ENCODE peak calls at places on chromosomes 1 and 21, in eight cellular contexts. One of them, this sample, is unnamed.

GRCh38 chr1:154176341-154176740 is 15.6 kb downstream of the TPM3 start:
- DNase-seq in stomach: no peak
- DNase-seq in GM23338: no peak
- DNase-seq in tibial nerve: no peak
- DNase-seq in AG04449: peak
- DNase-seq in fibroblast of lung: peak
- DNase-seq in kidney epithelial cell: peak
- DNase-seq in WERI-Rb-1: no peak
- DNase-seq in this sample: no peak

GRCh38 chr1:184387871-184388670 is 1.2 kb downstream of the C1orf21 start:
- DNase-seq in stomach: peak
- DNase-seq in GM23338: peak
- DNase-seq in tibial nerve: no peak
- DNase-seq in AG04449: peak
- DNase-seq in fibroblast of lung: peak
- DNase-seq in kidney epithelial cell: peak
- DNase-seq in WERI-Rb-1: peak
- DNase-seq in this sample: no peak

GRCh38 chr1:100794719-100795645 is 75.4 kb downstream of the VCAM1 start:
- DNase-seq in stomach: no peak
- DNase-seq in GM23338: no peak
- DNase-seq in tibial nerve: no peak
- DNase-seq in AG04449: no peak
- DNase-seq in fibroblast of lung: peak
- DNase-seq in kidney epithelial cell: no peak
- DNase-seq in WERI-Rb-1: no peak
- DNase-seq in this sample: no peak

GRCh38 chr1:102434421-102434820 is 437.7 kb upstream of the OLFM3 start:
- DNase-seq in stomach: no peak
- DNase-seq in GM23338: peak
- DNase-seq in tibial nerve: no peak
- DNase-seq in AG04449: no peak
- DNase-seq in fibroblast of lung: no peak
- DNase-seq in kidney epithelial cell: no peak
- DNase-seq in WERI-Rb-1: peak
- DNase-seq in this sample: no peak

GRCh38 chr1:53373246-53373645 is 45.4 kb upstream of the LRP8 start:
- DNase-seq in stomach: peak
- DNase-seq in GM23338: no peak
- DNase-seq in tibial nerve: peak
- DNase-seq in AG04449: no peak
- DNase-seq in fibroblast of lung: no peak
- DNase-seq in kidney epithelial cell: no peak
- DNase-seq in WERI-Rb-1: peak
- DNase-seq in this sample: no peak

GRCh38 chr21:27476696-27477095 is 509.8 kb upstream of the ADAMTS5 start:
- DNase-seq in stomach: no peak
- DNase-seq in GM23338: no peak
- DNase-seq in tibial nerve: no peak
- DNase-seq in AG04449: peak
- DNase-seq in fibroblast of lung: peak
- DNase-seq in kidney epithelial cell: peak
- DNase-seq in WERI-Rb-1: no peak
- DNase-seq in this sample: peak

GRCh38 chr1:162908780-162909179 is 47.8 kb upstream of the CCDC190 start:
- DNase-seq in stomach: no peak
- DNase-seq in GM23338: no peak
- DNase-seq in tibial nerve: no peak
- DNase-seq in AG04449: no peak
- DNase-seq in fibroblast of lung: peak
- DNase-seq in kidney epithelial cell: peak
- DNase-seq in WERI-Rb-1: no peak
- DNase-seq in this sample: no peak

GRCh38 chr1:198848649-198849048 is 209.8 kb downstream of the PTPRC start:
- DNase-seq in stomach: no peak
- DNase-seq in GM23338: no peak
- DNase-seq in tibial nerve: no peak
- DNase-seq in AG04449: no peak
- DNase-seq in fibroblast of lung: no peak
- DNase-seq in kidney epithelial cell: no peak
- DNase-seq in WERI-Rb-1: no peak
- DNase-seq in this sample: no peak

GRCh38 chr1:204241050-204241449 is 27.3 kb upstream of the GOLT1A start:
- DNase-seq in stomach: no peak
- DNase-seq in GM23338: no peak
- DNase-seq in tibial nerve: no peak
- DNase-seq in AG04449: no peak
- DNase-seq in fibroblast of lung: no peak
- DNase-seq in kidney epithelial cell: no peak
- DNase-seq in WERI-Rb-1: no peak
- DNase-seq in this sample: no peak

GRCh38 chr1:212485895-212486590 is 53.3 kb downstream of the NENF start:
- DNase-seq in stomach: peak
- DNase-seq in GM23338: peak
- DNase-seq in tibial nerve: no peak
- DNase-seq in AG04449: peak
- DNase-seq in fibroblast of lung: peak
- DNase-seq in kidney epithelial cell: peak
- DNase-seq in WERI-Rb-1: peak
- DNase-seq in this sample: peak

GRCh38 chr1:11736746-11737639 is 1.1 kb downstream of the AGTRAP start:
- DNase-seq in stomach: peak
- DNase-seq in GM23338: peak
- DNase-seq in tibial nerve: peak
- DNase-seq in AG04449: peak
- DNase-seq in fibroblast of lung: peak
- DNase-seq in kidney epithelial cell: peak
- DNase-seq in WERI-Rb-1: peak
- DNase-seq in this sample: peak

GRCh38 chr1:178407662-178408061 is 89.1 kb downstream of the CLEC20A start:
- DNase-seq in stomach: no peak
- DNase-seq in GM23338: peak
- DNase-seq in tibial nerve: no peak
- DNase-seq in AG04449: no peak
- DNase-seq in fibroblast of lung: peak
- DNase-seq in kidney epithelial cell: no peak
- DNase-seq in WERI-Rb-1: no peak
- DNase-seq in this sample: no peak

GRCh38 chr1:205248793-205249601 is 21.3 kb downstream of the TMCC2 start:
- DNase-seq in stomach: peak
- DNase-seq in GM23338: no peak
- DNase-seq in tibial nerve: peak
- DNase-seq in AG04449: no peak
- DNase-seq in fibroblast of lung: peak
- DNase-seq in kidney epithelial cell: no peak
- DNase-seq in WERI-Rb-1: no peak
- DNase-seq in this sample: no peak

GRCh38 chr1:42482635-42483153 is 19.6 kb downstream of the CCDC30 start:
- DNase-seq in stomach: no peak
- DNase-seq in GM23338: no peak
- DNase-seq in tibial nerve: no peak
- DNase-seq in AG04449: no peak
- DNase-seq in fibroblast of lung: no peak
- DNase-seq in kidney epithelial cell: no peak
- DNase-seq in WERI-Rb-1: no peak
- DNase-seq in this sample: no peak

GRCh38 chr1:43441166-43441893 is 12.4 kb downstream of the HYI start:
- DNase-seq in stomach: peak
- DNase-seq in GM23338: no peak
- DNase-seq in tibial nerve: no peak
- DNase-seq in AG04449: no peak
- DNase-seq in fibroblast of lung: no peak
- DNase-seq in kidney epithelial cell: no peak
- DNase-seq in WERI-Rb-1: no peak
- DNase-seq in this sample: no peak

GRCh38 chr1:203196371-203196770 is 9.9 kb upstream of the CHI3L1 start:
- DNase-seq in stomach: peak
- DNase-seq in GM23338: peak
- DNase-seq in tibial nerve: no peak
- DNase-seq in AG04449: no peak
- DNase-seq in fibroblast of lung: no peak
- DNase-seq in kidney epithelial cell: no peak
- DNase-seq in WERI-Rb-1: no peak
- DNase-seq in this sample: no peak

GRCh38 chr21:40615503-40616376 is 231.2 kb downstream of the DSCAM start:
- DNase-seq in stomach: no peak
- DNase-seq in GM23338: no peak
- DNase-seq in tibial nerve: no peak
- DNase-seq in AG04449: no peak
- DNase-seq in fibroblast of lung: no peak
- DNase-seq in kidney epithelial cell: no peak
- DNase-seq in WERI-Rb-1: peak
- DNase-seq in this sample: no peak

GRCh38 chr1:9459784-9460407 is 79.4 kb upstream of the SLC25A33 start:
- DNase-seq in stomach: no peak
- DNase-seq in GM23338: no peak
- DNase-seq in tibial nerve: no peak
- DNase-seq in AG04449: no peak
- DNase-seq in fibroblast of lung: no peak
- DNase-seq in kidney epithelial cell: no peak
- DNase-seq in WERI-Rb-1: no peak
- DNase-seq in this sample: no peak

GRCh38 chr1:3607703-3608065 is 3.6 kb downstream of the MEGF6 start:
- DNase-seq in stomach: no peak
- DNase-seq in GM23338: no peak
- DNase-seq in tibial nerve: no peak
- DNase-seq in AG04449: no peak
- DNase-seq in fibroblast of lung: no peak
- DNase-seq in kidney epithelial cell: no peak
- DNase-seq in WERI-Rb-1: peak
- DNase-seq in this sample: no peak

GRCh38 chr1:84303154-84303830 is 1.8 kb downstream of the SAMD13 start:
- DNase-seq in stomach: no peak
- DNase-seq in GM23338: no peak
- DNase-seq in tibial nerve: no peak
- DNase-seq in AG04449: no peak
- DNase-seq in fibroblast of lung: peak
- DNase-seq in kidney epithelial cell: no peak
- DNase-seq in WERI-Rb-1: no peak
- DNase-seq in this sample: no peak

GRCh38 chr1:107821340-107821739 is 143.6 kb downstream of the VAV3 start:
- DNase-seq in stomach: no peak
- DNase-seq in GM23338: no peak
- DNase-seq in tibial nerve: no peak
- DNase-seq in AG04449: no peak
- DNase-seq in fibroblast of lung: no peak
- DNase-seq in kidney epithelial cell: no peak
- DNase-seq in WERI-Rb-1: no peak
- DNase-seq in this sample: no peak

GRCh38 chr21:43953028-43953427 is 59.1 kb upstream of the TRAPPC10 start:
- DNase-seq in stomach: no peak
- DNase-seq in GM23338: no peak
- DNase-seq in tibial nerve: no peak
- DNase-seq in AG04449: no peak
- DNase-seq in fibroblast of lung: no peak
- DNase-seq in kidney epithelial cell: no peak
- DNase-seq in WERI-Rb-1: no peak
- DNase-seq in this sample: no peak
- TF ChIP-seq CTCF in stomach: no peak
- TF ChIP-seq CTCF in GM23338: no peak
- TF ChIP-seq CTCF in tibial nerve: no peak
- TF ChIP-seq CTCF in AG04449: no peak
- TF ChIP-seq CTCF in fibroblast of lung: no peak
- TF ChIP-seq CTCF in kidney epithelial cell: no peak
- TF ChIP-seq CTCF in WERI-Rb-1: no peak
- TF ChIP-seq CTCF in this sample: no peak

GRCh38 chr1:1797731-1798341 is 19.6 kb upstream of the NADK start:
- DNase-seq in stomach: peak
- DNase-seq in GM23338: no peak
- DNase-seq in tibial nerve: no peak
- DNase-seq in AG04449: no peak
- DNase-seq in fibroblast of lung: no peak
- DNase-seq in kidney epithelial cell: no peak
- DNase-seq in WERI-Rb-1: no peak
- DNase-seq in this sample: no peak

GRCh38 chr1:1799716-1800115 is 21.4 kb upstream of the NADK start:
- DNase-seq in stomach: no peak
- DNase-seq in GM23338: no peak
- DNase-seq in tibial nerve: no peak
- DNase-seq in AG04449: no peak
- DNase-seq in fibroblast of lung: no peak
- DNase-seq in kidney epithelial cell: no peak
- DNase-seq in WERI-Rb-1: no peak
- DNase-seq in this sample: no peak

GRCh38 chr1:1794999-1795398 is 16.7 kb upstream of the NADK start:
- DNase-seq in stomach: no peak
- DNase-seq in GM23338: peak
- DNase-seq in tibial nerve: no peak
- DNase-seq in AG04449: no peak
- DNase-seq in fibroblast of lung: no peak
- DNase-seq in kidney epithelial cell: no peak
- DNase-seq in WERI-Rb-1: no peak
- DNase-seq in this sample: no peak

GRCh38 chr1:1793481-1794244 is 15.4 kb upstream of the NADK start:
- DNase-seq in stomach: no peak
- DNase-seq in GM23338: no peak
- DNase-seq in tibial nerve: no peak
- DNase-seq in AG04449: no peak
- DNase-seq in fibroblast of lung: no peak
- DNase-seq in kidney epithelial cell: no peak
- DNase-seq in WERI-Rb-1: no peak
- DNase-seq in this sample: no peak

GRCh38 chr1:1796466-1796865 is 18.2 kb upstream of the NADK start:
- DNase-seq in stomach: no peak
- DNase-seq in GM23338: peak
- DNase-seq in tibial nerve: no peak
- DNase-seq in AG04449: no peak
- DNase-seq in fibroblast of lung: no peak
- DNase-seq in kidney epithelial cell: no peak
- DNase-seq in WERI-Rb-1: no peak
- DNase-seq in this sample: no peak
- H3K4me3 ChIP-seq in stomach: no peak
- H3K4me3 ChIP-seq in GM23338: no peak
- H3K4me3 ChIP-seq in tibial nerve: no peak
- H3K4me3 ChIP-seq in AG04449: no peak
- H3K4me3 ChIP-seq in fibroblast of lung: no peak
- H3K4me3 ChIP-seq in kidney epithelial cell: no peak
- H3K4me3 ChIP-seq in WERI-Rb-1: no peak
- H3K4me3 ChIP-seq in this sample: no peak

DNA sequence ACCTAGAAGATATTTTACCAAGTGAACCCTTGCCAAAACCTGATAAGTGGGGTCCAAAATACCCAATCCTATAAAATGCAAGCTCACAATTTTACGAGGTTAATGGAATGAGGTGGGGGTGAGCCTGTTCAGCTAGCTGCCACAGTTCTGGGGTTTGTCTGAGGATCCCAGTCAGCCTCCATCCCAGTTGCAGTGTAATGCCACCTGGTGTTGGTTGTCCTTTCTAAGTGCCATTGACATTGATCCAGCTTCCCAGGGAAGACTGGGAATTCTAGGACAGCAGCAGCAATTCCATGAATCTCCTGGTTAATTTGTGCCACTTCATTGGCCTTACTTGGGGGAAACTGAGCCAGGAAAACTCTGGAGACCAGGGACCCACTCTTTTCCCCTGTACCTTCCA is 298.3 kb downstream of the RWDD3 start:
- DNase-seq in stomach: no peak
- DNase-seq in GM23338: peak
- DNase-seq in tibial nerve: no peak
- DNase-seq in AG04449: no peak
- DNase-seq in fibroblast of lung: no peak
- DNase-seq in kidney epithelial cell: no peak
- DNase-seq in WERI-Rb-1: peak
- DNase-seq in this sample: no peak
- TF ChIP-seq CTCF in stomach: no peak
- TF ChIP-seq CTCF in GM23338: peak
- TF ChIP-seq CTCF in tibial nerve: no peak
- TF ChIP-seq CTCF in AG04449: no peak
- TF ChIP-seq CTCF in fibroblast of lung: no peak
- TF ChIP-seq CTCF in kidney epithelial cell: no peak
- TF ChIP-seq CTCF in WERI-Rb-1: peak
- TF ChIP-seq CTCF in this sample: no peak

GRCh38 chr1:32250893-32251716 is at the start of gene LCK:
- DNase-seq in stomach: no peak
- DNase-seq in GM23338: peak
- DNase-seq in tibial nerve: no peak
- DNase-seq in AG04449: no peak
- DNase-seq in fibroblast of lung: no peak
- DNase-seq in kidney epithelial cell: no peak
- DNase-seq in WERI-Rb-1: no peak
- DNase-seq in this sample: no peak
- H3K4me3 ChIP-seq in stomach: peak
- H3K4me3 ChIP-seq in GM23338: no peak
- H3K4me3 ChIP-seq in tibial nerve: no peak
- H3K4me3 ChIP-seq in AG04449: no peak
- H3K4me3 ChIP-seq in fibroblast of lung: no peak
- H3K4me3 ChIP-seq in kidney epithelial cell: no peak
- H3K4me3 ChIP-seq in WERI-Rb-1: no peak
- H3K4me3 ChIP-seq in this sample: no peak

This sample was measured in retinal pigment epithelial cell.